ENCODE peak calls at places on chromosomes 7 and 10, in four cellular contexts. P, F, G and J are unnamed samples.

GRCh38 chr10:120479506-120479905 is 22.5 kb downstream of the PLPP4 start:
- DNase-seq in P (no peak), G (no peak), F (no peak), J (no peak)

GRCh38 chr10:72625276-72625607 is 637 bp downstream of the MICU1 start:
- DNase-seq in G (no peak), F (no peak), P (no peak), J (no peak)

GRCh38 chr7:81053623-81054022 is 134.8 kb upstream of the SEMA3C start:
- DNase-seq in P (no peak), F (no peak), G (no peak), J (no peak)

GRCh38 chr10:119404719-119405504 is 137.6 kb downstream of the RGS10 start:
- DNase-seq in F (no peak), G (no peak), P (no peak), J (no peak)

GRCh38 chr10:45433716-45434469 is 59.9 kb downstream of the ALOX5 start:
- DNase-seq in F (no peak), G (no peak), P (peak), J (no peak)

GRCh38 chr7:128735433-128735832 is 3.7 kb upstream of the CALU start:
- DNase-seq in F (no peak), G (no peak), P (no peak), J (no peak)

GRCh38 chr7:85469446-85469970 is 282.7 kb upstream of the SEMA3D start:
- DNase-seq in G (no peak), P (no peak), F (no peak), J (no peak)

GRCh38 chr10:102628451-102628911 is 15.8 kb upstream of the TRIM8 start:
- DNase-seq in F (no peak), P (no peak), G (no peak), J (no peak)

GRCh38 chr7:140672382-140673062 is at the start of gene ADCK2:
- DNase-seq in F (peak), G (peak), P (peak), J (no peak)

GRCh38 chr7:85600425-85600824 is 413.6 kb upstream of the SEMA3D start:
- DNase-seq in G (no peak), P (no peak), F (no peak), J (no peak)

GRCh38 chr7:96637531-96637930 is 72.1 kb downstream of the SEM1 start:
- DNase-seq in F (no peak), G (no peak), P (no peak), J (no peak)

GRCh38 chr10:1050555-1050954 is 1.6 kb upstream of the IDI1 start:
- DNase-seq in P (peak), F (no peak), G (peak), J (no peak)

GRCh38 chr7:148234715-148235114 is 355.9 kb upstream of the C7orf33 start:
- DNase-seq in G (no peak), P (no peak), F (no peak), J (no peak)

GRCh38 chr10:21831986-21832735 is 171.4 kb downstream of the DNAJC1 start:
- DNase-seq in P (no peak), G (no peak), F (no peak), J (no peak)

GRCh38 chr10:69641261-69641980 is 11.4 kb downstream of the FAM241B start:
- DNase-seq in F (no peak), G (no peak), P (no peak), J (no peak)

GRCh38 chr10:95241533-95241932 is 47.5 kb downstream of the ACSM6 start:
- DNase-seq in G (no peak), P (no peak), F (no peak), J (no peak)

GRCh38 chr10:778626-779330 is 89.3 kb upstream of the DIP2C start:
- DNase-seq in P (no peak), F (no peak), G (peak), J (no peak)

GRCh38 chr7:153290066-153290465 is 530.5 kb downstream of the ACTR3B start:
- DNase-seq in G (no peak), P (no peak), F (no peak), J (no peak)

GRCh38 chr10:116826803-116827202 is 22.5 kb upstream of the ENO4 start:
- DNase-seq in P (no peak), G (no peak), F (no peak), J (no peak)

GRCh38 chr7:15015545-15016314 is 113.2 kb upstream of the DGKB start:
- DNase-seq in G (peak), P (peak), F (peak), J (peak)

GRCh38 chr10:131079314-131079713 is 232.2 kb downstream of the TCERG1L start:
- DNase-seq in F (no peak), G (no peak), P (no peak), J (no peak)

GRCh38 chr7:26723140-26723539 is 141.2 kb downstream of the SKAP2 start:
- DNase-seq in F (no peak), G (peak), P (peak), J (no peak)

GRCh38 chr7:36707465-36707864 is 16.8 kb downstream of the AOAH start:
- DNase-seq in G (no peak), F (no peak), P (no peak), J (no peak)